ENCODE peak calls at places on chromosomes 5 and 9, in seven cellular contexts. Z is cardiac muscle cell; J is aorta; H is left ventricle myocardium inferior; A is CD8-positive, alpha-beta T cell; F is H1; V is breast epithelium. O is an unnamed sample.

GRCh38 chr5:122311888-122312669 is at the start of gene SNCAIP:
- DNase-seq in H (peak), V (no peak), A (no peak), F (peak), J (peak), Z (peak), O (peak)

GRCh38 chr9:112331676-112331955 is 1.8 kb downstream of the PTBP3 start:
- DNase-seq in J (no peak), H (no peak), A (no peak), F (no peak), Z (no peak), V (no peak), O (no peak)

GRCh38 chr9:545480-545879 is 296.0 kb upstream of the DMRT1 start:
- DNase-seq in F (no peak), Z (no peak), H (peak), V (no peak), A (no peak), J (no peak), O (no peak)

GRCh38 chr5:122300968-122301367 is 11.1 kb upstream of the SNCAIP start:
- DNase-seq in J (no peak), V (no peak), H (no peak), Z (no peak), A (no peak), F (no peak), O (no peak)

GRCh38 chr9:71795097-71795807 is 26.9 kb upstream of the CEMIP2 start:
- DNase-seq in F (no peak), Z (no peak), A (no peak), V (no peak), H (no peak), J (no peak), O (no peak)

GRCh38 chr5:66986009-66986408 is 210.6 kb downstream of the CD180 start:
- DNase-seq in V (no peak), A (no peak), F (no peak), H (no peak), J (no peak), Z (no peak), O (no peak)

GRCh38 chr5:140393738-140394137 is 7.9 kb upstream of the ANKHD1 start:
- DNase-seq in V (no peak), J (no peak), A (no peak), Z (no peak), F (no peak), H (no peak), O (no peak)

GRCh38 chr5:53019320-53019719 is 30.2 kb downstream of the ITGA2 start:
- DNase-seq in A (no peak), J (no peak), F (no peak), H (no peak), V (no peak), Z (no peak), O (no peak)

GRCh38 chr9:4983541-4984165 is 1.4 kb upstream of the JAK2 start:
- DNase-seq in J (no peak), V (no peak), F (no peak), H (no peak), Z (no peak), A (no peak), O (no peak)

GRCh38 chr9:3708751-3709150 is 182.9 kb upstream of the RFX3 start:
- DNase-seq in F (no peak), A (no peak), H (no peak), Z (no peak), J (no peak), V (no peak), O (no peak)

GRCh38 chr5:141655020-141655419 is 3.8 kb upstream of the FCHSD1 start:
- DNase-seq in V (no peak), J (no peak), H (no peak), A (no peak), Z (no peak), F (no peak), O (no peak)

GRCh38 chr9:81560851-81561732 is 128.3 kb downstream of the TLE1 start:
- DNase-seq in A (no peak), F (no peak), V (no peak), J (no peak), H (no peak), Z (no peak), O (no peak)

GRCh38 chr5:172640822-172641358 is at the start of gene NEURL1B:
- DNase-seq in Z (peak), V (no peak), F (peak), A (peak), J (peak), H (peak), O (peak)

GRCh38 chr5:92017786-92018185 is 634.7 kb upstream of the ARRDC3 start:
- DNase-seq in F (no peak), V (no peak), J (no peak), Z (no peak), A (no peak), H (no peak), O (no peak)

GRCh38 chr9:111896942-111897830 is 572 bp downstream of the UGCG start:
- DNase-seq in V (peak), H (peak), Z (peak), A (peak), J (peak), F (peak), O (no peak)

GRCh38 chr9:23686257-23686656 is 139.8 kb downstream of the ELAVL2 start:
- DNase-seq in H (no peak), J (no peak), F (no peak), V (no peak), Z (no peak), A (no peak), O (no peak)

GRCh38 chr9:71552480-71552879 is 215.8 kb downstream of the CEMIP2 start:
- DNase-seq in A (no peak), H (no peak), F (peak), J (no peak), V (no peak), Z (peak), O (no peak)

GRCh38 chr5:160353379-160353778 is 17.0 kb downstream of the C1QTNF2 start:
- DNase-seq in A (no peak), F (no peak), Z (no peak), V (no peak), J (peak), H (peak), O (no peak)

GRCh38 chr5:100667021-100667671 is 132.0 kb downstream of the FAM174A start:
- DNase-seq in F (no peak), H (no peak), Z (no peak), A (no peak), V (no peak), J (no peak), O (no peak)

GRCh38 chr5:154291917-154292316 is 101.4 kb downstream of the GALNT10 start:
- DNase-seq in A (no peak), Z (no peak), J (no peak), V (no peak), H (no peak), F (no peak), O (no peak)

GRCh38 chr5:170266570-170267379 is 30.8 kb downstream of the LCP2 start:
- DNase-seq in Z (no peak), A (peak), F (peak), H (no peak), V (no peak), J (no peak), O (no peak)

GRCh38 chr5:5483880-5484595 is 61.6 kb downstream of the ICE1 start:
- DNase-seq in H (no peak), J (no peak), Z (no peak), V (no peak), A (no peak), F (no peak), O (no peak)

GRCh38 chr5:178502401-178503100 is 87.6 kb downstream of the COL23A1 start:
- DNase-seq in Z (no peak), F (no peak), A (no peak), H (no peak), V (no peak), J (no peak), O (no peak)

GRCh38 chr9:91898451-91899433 is 51.3 kb downstream of the ROR2 start:
- DNase-seq in A (no peak), F (no peak), Z (no peak), V (no peak), J (no peak), H (no peak), O (no peak)

GRCh38 chr5:132466453-132467291 is 23.9 kb downstream of the IRF1 start:
- DNase-seq in J (peak), Z (no peak), A (peak), F (no peak), V (peak), H (peak), O (no peak)

GRCh38 chr9:113154471-113154870 is 3.7 kb downstream of the SLC31A2 start:
- DNase-seq in F (no peak), V (no peak), H (no peak), Z (no peak), A (no peak), J (no peak), O (no peak)

GRCh38 chr9:87644659-87645058 is 81.3 kb upstream of the CTSL start:
- DNase-seq in Z (no peak), F (no peak), J (no peak), V (no peak), H (no peak), A (no peak), O (no peak)

GRCh38 chr5:136021016-136021405 is 7.8 kb upstream of the TGFBI start:
- DNase-seq in H (no peak), Z (no peak), A (no peak), F (no peak), J (no peak), V (no peak), O (no peak)

GRCh38 chr5:35026280-35026840 is 21.4 kb downstream of the AGXT2 start:
- DNase-seq in F (no peak), H (no peak), V (no peak), Z (no peak), A (no peak), J (no peak), O (no peak)

GRCh38 chr9:99211746-99212145 is 10.0 kb downstream of the ALG2 start:
- DNase-seq in F (no peak), A (no peak), J (no peak), V (no peak), Z (no peak), H (no peak), O (no peak)

GRCh38 chr5:178460598-178461425 is 129.4 kb downstream of the COL23A1 start:
- DNase-seq in H (peak), F (peak), A (peak), J (peak), Z (peak), V (peak), O (peak)

GRCh38 chr9:125141751-125142150 is 1.6 kb downstream of the SCAI start:
- DNase-seq in Z (no peak), F (no peak), H (no peak), V (no peak), A (no peak), J (no peak), O (no peak)
- H3K4me3 ChIP-seq in Z (no peak), F (peak), H (no peak), V (no peak), A (no peak), J (no peak), O (no peak)

GRCh38 chr5:32583582-32584232 is 1.6 kb upstream of the SUB1 start:
- DNase-seq in J (no peak), F (no peak), A (no peak), H (no peak), Z (no peak), V (no peak), O (no peak)
- H3K4me3 ChIP-seq in J (no peak), F (peak), A (no peak), H (no peak), Z (no peak), V (no peak), O (no peak)

DNA sequence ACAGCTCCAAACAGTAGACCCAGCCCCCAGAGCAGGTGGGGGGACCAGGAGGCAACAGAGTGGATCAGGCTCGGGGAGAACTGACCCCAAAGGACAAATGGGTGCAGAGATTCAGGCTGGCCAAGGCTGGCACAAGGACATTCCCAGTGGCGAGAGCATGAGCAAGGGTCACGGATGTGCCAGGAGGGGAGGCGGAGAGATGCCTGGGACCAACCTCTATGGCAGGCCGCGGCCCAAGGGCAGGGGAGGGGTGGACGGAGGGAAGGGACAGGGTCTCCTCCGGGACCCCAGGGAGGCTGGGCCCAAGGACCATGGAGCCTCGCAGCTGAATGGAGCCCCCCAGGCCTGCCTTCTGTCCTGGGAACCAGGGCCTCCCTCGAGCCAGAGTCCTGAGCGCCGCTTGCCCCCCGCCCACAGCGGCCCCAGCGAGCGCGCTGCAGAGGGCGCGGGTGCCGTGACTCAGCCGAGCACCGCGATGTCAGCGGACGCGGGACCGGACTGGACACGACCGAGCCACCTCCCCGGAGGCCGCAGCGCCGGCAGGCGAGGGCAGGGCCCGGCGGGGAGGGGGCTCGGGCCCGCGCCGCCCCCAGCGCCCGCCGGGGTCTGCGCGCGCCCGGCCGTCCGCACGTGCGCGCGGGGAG is 546 bp downstream of the ABCA2 start:
- DNase-seq in H (no peak), Z (peak), A (no peak), V (no peak), F (no peak), J (no peak), O (no peak)
- H3K4me3 ChIP-seq in H (peak), Z (peak), A (peak), V (peak), F (peak), J (peak), O (peak)

GRCh38 chr9:69357030-69357853 is 32.2 kb downstream of the ENTREP1 start:
- DNase-seq in J (no peak), Z (no peak), F (no peak), H (peak), V (no peak), A (no peak), O (no peak)
- H3K4me3 ChIP-seq in J (no peak), Z (no peak), F (no peak), H (no peak), V (no peak), A (no peak), O (no peak)

GRCh38 chr5:106962464-106963230 is 708.1 kb downstream of the EFNA5 start:
- DNase-seq in A (no peak), H (no peak), V (no peak), J (no peak), Z (peak), F (no peak), O (no peak)
- H3K4me3 ChIP-seq in A (no peak), H (no peak), V (no peak), J (no peak), Z (no peak), F (no peak), O (no peak)

DNA sequence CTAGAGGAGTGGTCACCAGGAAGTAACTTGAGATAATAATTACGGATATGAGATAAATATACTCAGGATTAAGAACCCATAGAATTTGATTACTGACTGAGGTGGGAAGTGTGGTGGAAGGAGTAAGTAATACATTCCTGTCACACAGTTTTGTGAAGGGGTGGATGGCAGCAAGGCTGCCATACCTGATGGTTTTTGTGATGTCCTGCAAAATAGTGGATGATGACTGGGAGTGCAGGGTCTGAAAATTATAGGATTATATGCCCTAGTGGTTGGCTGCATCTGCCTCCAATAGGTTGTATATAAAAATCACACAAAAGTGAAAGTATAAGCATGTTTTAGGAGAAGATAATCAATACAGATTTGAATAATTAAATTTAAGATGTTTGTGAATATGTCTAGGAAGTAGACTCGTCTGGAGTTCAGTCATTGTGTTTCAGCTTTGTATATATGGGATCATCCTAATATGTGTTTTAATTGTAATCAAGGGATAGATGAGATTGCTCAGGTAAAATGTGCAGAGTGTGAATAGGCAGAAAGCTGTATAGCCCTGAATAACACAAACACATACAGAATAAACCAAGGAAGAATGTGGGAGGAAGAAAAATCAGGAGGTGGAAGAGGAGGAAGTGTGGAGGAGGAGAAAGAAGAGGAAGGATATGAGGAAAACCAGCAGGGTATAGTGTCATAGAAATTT is 5.5 kb downstream of the SELENOP start:
- DNase-seq in H (no peak), F (no peak), Z (no peak), A (no peak), V (no peak), J (no peak), O (no peak)
- H3K4me3 ChIP-seq in H (no peak), F (no peak), Z (no peak), A (no peak), V (peak), J (no peak), O (no peak)

GRCh38 chr9:125506045-125506444 is 201.0 kb downstream of the MAPKAP1 start:
- DNase-seq in H (peak), Z (peak), J (no peak), A (no peak), V (no peak), F (no peak), O (no peak)
- H3K4me3 ChIP-seq in H (no peak), Z (no peak), J (no peak), A (no peak), V (no peak), F (no peak), O (no peak)

GRCh38 chr5:1709186-1709803 is 90.3 kb downstream of the MRPL36 start:
- DNase-seq in V (no peak), H (no peak), J (no peak), F (peak), A (no peak), Z (peak), O (no peak)

GRCh38 chr5:1708592-1709141 is 91.0 kb downstream of the MRPL36 start:
- DNase-seq in A (no peak), F (peak), J (no peak), V (no peak), Z (no peak), H (no peak), O (no peak)

GRCh38 chr5:1706428-1706827 is 93.2 kb downstream of the MRPL36 start:
- DNase-seq in J (no peak), H (no peak), V (no peak), A (no peak), Z (no peak), F (no peak), O (no peak)

GRCh38 chr5:1706021-1706420 is 93.6 kb downstream of the MRPL36 start:
- DNase-seq in H (no peak), J (no peak), V (no peak), A (no peak), Z (no peak), F (peak), O (no peak)

DNA sequence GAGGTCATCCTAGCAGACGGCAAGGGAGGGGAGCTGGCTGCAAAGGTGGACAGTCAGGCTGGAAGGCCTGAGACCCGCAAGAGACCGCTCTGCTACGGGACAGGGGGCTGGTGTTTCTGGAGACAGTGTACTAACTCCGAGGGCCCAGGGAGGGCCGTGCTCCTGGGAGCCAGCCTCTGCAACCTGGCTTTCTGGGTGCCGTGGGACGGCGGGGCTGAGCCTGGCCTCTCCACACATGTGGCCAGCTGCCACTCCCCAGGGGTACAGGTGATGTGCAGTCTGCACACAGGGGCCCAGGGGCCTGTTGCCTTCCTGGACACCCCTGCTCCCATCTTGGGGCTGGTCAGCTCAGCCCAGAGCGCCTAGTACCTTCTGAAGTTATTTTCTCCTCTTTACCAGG is 92.2 kb downstream of the MRPL36 start:
- DNase-seq in Z (no peak), J (no peak), F (peak), A (no peak), V (no peak), H (no peak), O (no peak)
- H3K4me3 ChIP-seq in Z (no peak), J (no peak), F (no peak), A (no peak), V (no peak), H (no peak), O (no peak)

DNA sequence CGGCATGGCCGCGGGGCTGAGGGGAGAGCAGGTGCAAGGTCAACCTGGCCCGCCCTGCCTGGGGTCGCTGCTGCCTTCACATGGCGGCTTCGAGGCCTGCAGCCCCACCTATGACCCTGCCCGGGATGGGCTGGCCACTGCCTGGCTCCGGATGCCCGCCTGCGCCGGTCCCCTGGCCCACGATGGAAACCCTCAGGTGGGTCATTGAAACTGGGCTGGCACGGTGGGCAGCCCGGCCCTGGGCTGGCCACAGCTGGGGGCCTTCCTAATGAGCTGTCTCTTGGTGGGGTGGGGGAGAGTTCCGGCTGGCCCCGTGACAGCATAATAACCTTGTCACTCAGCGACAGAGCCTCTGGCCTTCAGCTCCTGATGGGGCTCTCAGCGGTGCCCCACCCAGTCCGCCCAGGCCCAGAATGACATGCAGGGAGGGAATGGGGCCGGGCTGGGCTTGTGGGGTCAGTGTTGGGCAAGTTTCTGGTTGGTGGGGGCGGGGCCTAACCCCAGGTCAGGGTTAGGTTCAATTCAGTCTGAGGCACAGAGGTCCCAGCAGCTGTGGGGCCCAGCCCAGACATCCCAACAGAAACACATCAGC is at the start of gene CCDC187:
- DNase-seq in J (no peak), F (no peak), H (no peak), V (no peak), Z (no peak), A (no peak), O (no peak)
- H3K4me3 ChIP-seq in J (no peak), F (no peak), H (no peak), V (no peak), Z (no peak), A (no peak), O (no peak)

DNA sequence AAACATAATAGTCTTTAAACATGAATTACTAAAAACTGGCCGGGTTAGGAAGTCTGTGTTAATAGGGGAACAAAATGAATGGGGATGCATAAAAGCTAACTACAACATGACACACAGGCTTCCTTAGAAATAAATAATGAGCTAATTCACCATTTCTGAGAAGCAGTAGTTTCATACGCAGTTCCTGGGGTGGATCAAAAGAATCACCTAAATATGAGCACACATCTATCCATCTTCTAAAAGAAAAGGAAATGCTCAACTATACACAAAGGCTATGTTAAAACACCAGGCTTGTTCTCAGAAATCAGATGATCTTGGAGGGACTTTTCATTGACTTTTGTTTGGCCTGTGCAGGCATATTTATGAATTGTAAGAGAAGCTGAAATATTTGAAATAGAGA is 373.0 kb downstream of the ARRDC3 start:
- DNase-seq in V (no peak), F (no peak), H (no peak), Z (no peak), J (no peak), A (no peak), O (no peak)
- H3K4me3 ChIP-seq in V (no peak), F (no peak), H (no peak), Z (no peak), J (no peak), A (no peak), O (no peak)